ENCODE peak calls at places on chromosome 5, in four cellular contexts. D, C, T and R are unnamed samples.

GRCh38 chr5:129460121-129460950 is at the start of gene ADAMTS19:
- DNase-seq in T (peak), D (no peak), C (peak), R (no peak)

GRCh38 chr5:172469697-172470096 is 15.4 kb upstream of the SH3PXD2B start:
- DNase-seq in T (no peak), D (no peak), C (no peak), R (no peak)

GRCh38 chr5:83714780-83715179 is 5.9 kb downstream of the HAPLN1 start:
- DNase-seq in D (no peak), C (no peak), T (no peak), R (no peak)

GRCh38 chr5:68545636-68546325 is 330.2 kb downstream of the PIK3R1 start:
- DNase-seq in T (no peak), D (no peak), C (no peak), R (no peak)

GRCh38 chr5:40681351-40682311 is 1.9 kb downstream of the PTGER4 start:
- DNase-seq in T (no peak), C (no peak), D (peak), R (no peak)

GRCh38 chr5:14937277-14937676 is 65.7 kb upstream of the ANKH start:
- DNase-seq in T (no peak), C (no peak), D (no peak), R (no peak)

GRCh38 chr5:10539685-10539998 is 24.2 kb upstream of the ANKRD33B start:
- DNase-seq in T (no peak), D (no peak), C (no peak), R (no peak)

GRCh38 chr5:75734913-75735789 is 17.9 kb upstream of the POC5 start:
- DNase-seq in T (peak), D (peak), C (peak), R (no peak)

GRCh38 chr5:20615888-20616563 is 628.0 kb upstream of the CDH18 start:
- DNase-seq in D (no peak), T (no peak), C (no peak), R (no peak)

GRCh38 chr5:178078197-178078995 is 34.9 kb upstream of the N4BP3 start:
- DNase-seq in D (no peak), T (peak), C (no peak), R (no peak)

GRCh38 chr5:113266227-113266912 is 168.4 kb downstream of the TSSK1B start:
- DNase-seq in D (no peak), C (no peak), T (no peak), R (no peak)

GRCh38 chr5:80343067-80343466 is 23.3 kb downstream of the SPZ1 start:
- DNase-seq in D (no peak), T (no peak), C (no peak), R (no peak)

GRCh38 chr5:137733922-137734695 is 1.8 kb downstream of the KLHL3 start:
- DNase-seq in C (no peak), D (no peak), T (peak), R (no peak)

GRCh38 chr5:23027830-23028229 is 174.7 kb upstream of the CDH12 start:
- DNase-seq in D (no peak), C (no peak), T (no peak), R (no peak)

GRCh38 chr5:106481375-106481774 is 1189.4 kb downstream of the EFNA5 start:
- DNase-seq in C (no peak), T (peak), D (no peak), R (no peak)